ENCODE peak calls at places on chromosome 10, in eight cellular contexts. L, Q, M, X, C, D, I and F are unnamed samples. For H3K4me1, the result is how much of the 10 kb centered on the place peaks cover.

GRCh38 chr10:122234416-122234815 is 36.7 kb upstream of the BTBD16 start:
- DNase-seq in I (no peak), X (peak), C (no peak), M (no peak), D (no peak), L (no peak), Q (no peak), F (no peak)

GRCh38 chr10:118568327-118568848 is 27.1 kb downstream of the PRLHR start:
- DNase-seq in X (no peak), M (no peak), Q (peak), I (no peak), L (no peak), C (no peak), D (peak), F (no peak)

GRCh38 chr10:101565936-101566332 is 22.1 kb downstream of the POLL start:
- DNase-seq in C (peak), L (peak), D (no peak), M (no peak), I (peak), Q (no peak), X (no peak), F (no peak)

GRCh38 chr10:93437946-93438795 is 44.0 kb downstream of the MYOF start:
- DNase-seq in D (no peak), L (peak), M (no peak), I (no peak), Q (no peak), X (no peak), C (no peak), F (no peak)

GRCh38 chr10:37789590-37789989 is 67.8 kb downstream of the ZNF248 start:
- DNase-seq in Q (no peak), M (no peak), X (no peak), L (no peak), C (no peak), I (no peak), D (no peak), F (no peak)

GRCh38 chr10:86253171-86254072 is 113.2 kb downstream of the GRID1 start:
- DNase-seq in M (no peak), D (no peak), L (peak), X (no peak), C (no peak), Q (no peak), I (no peak), F (no peak)

GRCh38 chr10:15813415-15813814 is 46.9 kb downstream of the MINDY3 start:
- DNase-seq in D (no peak), C (no peak), L (no peak), X (no peak), M (no peak), I (no peak), Q (no peak), F (no peak)

GRCh38 chr10:90319188-90319914 is 538.5 kb downstream of the HTR7 start:
- DNase-seq in C (no peak), X (no peak), M (no peak), Q (no peak), L (peak), I (no peak), D (peak), F (no peak)

GRCh38 chr10:86346794-86347665 is 19.6 kb downstream of the GRID1 start:
- DNase-seq in C (peak), D (no peak), I (no peak), Q (no peak), L (no peak), X (no peak), M (no peak), F (no peak)

GRCh38 chr10:121994429-121994881 is 5.5 kb downstream of the TACC2 start:
- DNase-seq in D (peak), Q (no peak), X (peak), C (peak), L (no peak), I (peak), M (peak), F (no peak)

GRCh38 chr10:100828744-100829102 is 83.3 kb downstream of the PAX2 start:
- DNase-seq in C (no peak), Q (peak), I (no peak), L (no peak), M (no peak), X (no peak), D (no peak), F (no peak)

GRCh38 chr10:46001187-46001756 is 29.0 kb downstream of the TIMM23 start:
- DNase-seq in L (no peak), I (no peak), X (no peak), C (no peak), Q (no peak), D (no peak), M (no peak), F (no peak)

GRCh38 chr10:103227416-103227815 is 18.3 kb upstream of the RPEL1 start:
- DNase-seq in D (no peak), M (no peak), L (no peak), C (no peak), X (no peak), Q (no peak), I (no peak), F (no peak)

GRCh38 chr10:77710759-77711682 is 73.4 kb upstream of the KCNMA1 start:
- DNase-seq in M (peak), L (peak), I (peak), D (peak), Q (peak), X (peak), C (peak), F (peak)

GRCh38 chr10:112296908-112297331 is 13.7 kb downstream of the TECTB start:
- DNase-seq in Q (no peak), M (no peak), C (no peak), L (no peak), X (no peak), I (no peak), D (no peak), F (no peak)

GRCh38 chr10:120336910-120337540 is 120.0 kb upstream of the PLPP4 start:
- DNase-seq in D (peak), M (no peak), C (no peak), Q (peak), X (no peak), I (no peak), L (peak), F (peak)

GRCh38 chr10:104260775-104261115 is 6.1 kb downstream of the GSTO1 start:
- DNase-seq in D (no peak), X (no peak), L (no peak), M (no peak), Q (no peak), C (no peak), I (no peak), F (no peak)

GRCh38 chr10:109835257-109835656 is 88.1 kb downstream of the XPNPEP1 start:
- DNase-seq in M (no peak), Q (no peak), I (no peak), X (no peak), C (no peak), D (no peak), L (no peak), F (no peak)

GRCh38 chr10:19889279-19889678 is 73.0 kb downstream of the PLXDC2 start:
- DNase-seq in I (no peak), C (no peak), L (no peak), D (no peak), M (no peak), X (no peak), Q (no peak), F (no peak)

GRCh38 chr10:17851611-17852010 is 42.5 kb downstream of the MRC1 start:
- DNase-seq in X (no peak), Q (no peak), M (peak), D (no peak), L (no peak), I (peak), C (peak), F (peak)

GRCh38 chr10:16987129-16987670 is 142.4 kb downstream of the CUBN start:
- DNase-seq in L (no peak), Q (no peak), D (no peak), X (no peak), M (no peak), I (no peak), C (no peak), F (no peak)

GRCh38 chr10:74704629-74705360 is 121.6 kb upstream of the KAT6B start:
- DNase-seq in D (no peak), I (no peak), M (no peak), L (no peak), C (no peak), X (no peak), Q (no peak), F (no peak)

GRCh38 chr10:132849546-132850031 is 63.6 kb upstream of the NKX6-2 start:
- DNase-seq in I (peak), M (no peak), Q (no peak), X (no peak), D (no peak), C (no peak), L (peak), F (peak)

GRCh38 chr10:75350791-75351190 is 50.8 kb downstream of the ZNF503 start:
- DNase-seq in M (no peak), L (no peak), X (no peak), C (no peak), D (no peak), Q (no peak), I (no peak), F (no peak)

GRCh38 chr10:12380999-12381398 is 31.7 kb downstream of the CAMK1D start:
- DNase-seq in I (no peak), D (no peak), M (no peak), L (no peak), C (no peak), X (no peak), Q (no peak), F (no peak)

GRCh38 chr10:33132626-33133025 is 174.6 kb upstream of the ITGB1 start:
- DNase-seq in D (no peak), L (peak), X (no peak), C (no peak), I (no peak), Q (peak), M (no peak), F (no peak)

GRCh38 chr10:31945392-31945791 is 16.8 kb upstream of the ARHGAP12 start:
- DNase-seq in I (no peak), C (no peak), D (no peak), L (no peak), X (no peak), M (no peak), Q (no peak), F (no peak)

GRCh38 chr10:14184841-14185500 is 145.8 kb downstream of the FRMD4A start:
- DNase-seq in D (no peak), L (no peak), X (no peak), C (no peak), I (no peak), Q (peak), M (no peak), F (no peak)

GRCh38 chr10:77247076-77247561 is 390.5 kb downstream of the KCNMA1 start:
- DNase-seq in I (no peak), L (no peak), C (no peak), Q (no peak), M (no peak), X (no peak), D (no peak), F (no peak)

GRCh38 chr10:6339891-6340290 is 137.2 kb downstream of the PFKFB3 start:
- DNase-seq in M (no peak), Q (no peak), I (no peak), D (no peak), X (no peak), C (no peak), L (no peak), F (no peak)

DNA sequence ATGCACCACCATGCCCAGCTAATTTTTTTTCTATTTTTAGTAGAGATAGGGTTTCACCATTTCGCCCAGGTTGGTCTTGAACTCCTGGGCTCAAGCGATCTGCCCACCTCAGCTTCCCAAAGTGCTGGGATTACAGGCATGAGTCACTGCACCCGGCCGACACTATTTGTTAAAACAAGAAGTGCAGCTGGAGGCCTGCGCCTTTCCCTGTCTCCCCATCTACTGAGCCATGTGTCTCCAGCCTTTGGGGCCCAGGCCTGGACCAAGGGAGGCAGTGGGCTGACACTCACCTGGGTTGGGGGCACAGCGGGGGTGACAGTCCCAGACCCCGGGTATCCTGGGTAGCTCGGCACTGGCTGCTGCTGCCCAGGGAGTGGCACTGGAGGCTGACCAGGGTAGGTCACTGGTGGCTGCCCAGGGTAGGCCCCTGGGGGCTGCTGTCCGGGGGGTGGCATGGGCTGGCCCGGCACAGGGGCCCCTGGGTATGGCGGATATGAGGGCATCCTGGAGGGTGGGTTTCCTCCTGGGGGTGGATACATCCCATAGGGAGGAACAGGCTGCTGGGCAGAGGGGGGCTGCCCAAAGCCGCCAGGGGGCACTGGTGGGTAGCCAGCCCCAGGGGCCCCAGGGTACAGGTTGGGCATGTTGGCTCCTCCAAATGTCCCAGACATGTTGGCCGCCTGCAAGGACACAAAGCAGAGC is 36.3 kb downstream of the PLAC9 start:
- DNase-seq in I (peak), L (peak), Q (no peak), M (no peak), C (no peak), X (no peak), D (no peak), F (no peak)
- H3K4me1 ChIP-seq in I (half or more), L (under half), Q (under half), M (half or more), C (under half), X (half or more), D (under half), F (half or more)

GRCh38 chr10:29689001-29689400 is 54.2 kb upstream of the SVIL start:
- DNase-seq in Q (no peak), C (no peak), X (no peak), M (no peak), L (no peak), I (no peak), D (no peak), F (no peak)
- H3K27ac ChIP-seq in Q (no peak), C (no peak), X (peak), M (no peak), L (no peak), I (peak), D (no peak), F (no peak)

GRCh38 chr10:1477578-1477977 is 259.7 kb downstream of the ADARB2 start:
- DNase-seq in D (no peak), C (no peak), I (no peak), M (no peak), L (no peak), Q (no peak), X (no peak), F (no peak)
- H3K4me1 ChIP-seq in D (under half), C (under half), I (under half), M (under half), L (under half), Q (under half), X (under half), F (under half)

DNA sequence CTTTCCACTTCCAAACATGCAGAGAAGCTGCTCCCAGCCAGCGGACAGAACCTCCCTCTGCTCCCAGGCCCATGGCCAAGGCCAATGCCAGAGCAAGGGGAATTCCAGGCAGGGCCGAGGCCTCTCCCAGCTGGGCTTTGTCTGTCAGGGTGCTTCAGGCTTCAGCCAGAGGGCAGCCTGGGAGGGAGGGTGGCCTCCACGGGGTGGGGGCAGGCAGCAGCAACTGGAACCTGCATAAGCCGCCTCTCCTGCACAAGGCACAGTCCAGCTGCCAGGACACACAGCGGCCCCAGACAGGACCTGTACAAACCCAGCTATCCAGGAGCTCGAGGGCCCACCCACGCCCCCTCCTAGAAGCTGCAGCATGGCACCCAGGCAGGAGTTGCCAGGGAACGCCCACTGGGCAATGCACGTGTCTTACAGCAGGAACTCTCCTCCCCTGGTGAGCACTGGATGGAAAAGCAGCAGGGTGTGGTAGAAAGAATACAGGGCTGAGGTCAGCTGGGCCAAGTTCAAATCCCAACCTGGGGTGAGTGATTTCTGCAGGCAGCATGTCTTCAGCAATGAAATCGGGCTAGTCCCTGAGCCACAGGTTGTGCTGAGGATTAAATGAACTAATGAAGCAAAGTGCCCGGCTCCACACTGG is 7.6 kb downstream of the FAM53B start:
- DNase-seq in M (peak), L (peak), Q (no peak), I (peak), X (peak), C (peak), D (no peak), F (peak)
- H3K27ac ChIP-seq in M (peak), L (no peak), Q (peak), I (peak), X (peak), C (peak), D (no peak), F (peak)